ENCODE peak calls at places on chromosome 6, in ten cellular contexts. K is hepatocyte, N is GM23248, S is PC-3, T is astrocyte, E is GM23338, H is neural progenitor cell, Y is fibroblast of lung, B is HepG2, Q is PC-9. M is an unnamed sample.

GRCh38 chr6:139649718-139650117 is 275.3 kb upstream of the CITED2 start:
- DNase-seq in Q (no peak), H (no peak), B (no peak), N (no peak), S (no peak), E (no peak), T (no peak), K (no peak), Y (no peak), M (no peak)

GRCh38 chr6:16292942-16293341 is 54.6 kb downstream of the GMPR start:
- DNase-seq in S (no peak), Y (no peak), E (no peak), N (no peak), T (no peak), B (no peak), H (no peak), Q (peak), K (no peak), M (no peak)

GRCh38 chr6:53718597-53719460 is 53.3 kb upstream of the KLHL31 start:
- DNase-seq in E (peak), S (peak), Y (peak), B (peak), H (peak), T (peak), K (peak), Q (peak), N (peak), M (peak)

GRCh38 chr6:134170844-134171243 is 118.4 kb upstream of the SLC2A12 start:
- DNase-seq in H (peak), N (peak), E (no peak), Y (peak), S (no peak), T (no peak), B (no peak), Q (peak), K (no peak), M (no peak)

GRCh38 chr6:235763-236360 is 56.4 kb upstream of the DUSP22 start:
- DNase-seq in E (peak), T (peak), N (peak), Y (peak), K (no peak), S (no peak), H (peak), B (peak), Q (no peak), M (peak)

GRCh38 chr6:134424131-134424794 is 106.4 kb upstream of the SGK1 start:
- DNase-seq in N (peak), Y (peak), E (no peak), T (no peak), K (no peak), H (no peak), Q (peak), S (peak), B (no peak), M (no peak)

GRCh38 chr6:55046869-55047422 is 127.4 kb upstream of the HCRTR2 start:
- DNase-seq in H (no peak), Q (no peak), T (no peak), E (peak), Y (peak), N (no peak), B (no peak), S (no peak), K (peak), M (no peak)

GRCh38 chr6:11685411-11686093 is 93.1 kb downstream of the ADTRP start:
- DNase-seq in K (peak), T (peak), Q (peak), H (no peak), B (peak), Y (no peak), S (peak), E (no peak), N (peak), M (no peak)

GRCh38 chr6:134908906-134909516 is 40.9 kb downstream of the ALDH8A1 start:
- DNase-seq in E (no peak), Q (peak), B (peak), Y (peak), N (peak), T (peak), S (peak), H (no peak), K (peak), M (no peak)

GRCh38 chr6:84441456-84441855 is 214.0 kb upstream of the CEP162 start:
- DNase-seq in H (no peak), N (no peak), Y (no peak), Q (no peak), K (no peak), T (no peak), B (no peak), S (no peak), E (no peak), M (no peak)

GRCh38 chr6:162733489-162733888 is 5.7 kb downstream of the PACRG start:
- DNase-seq in Q (no peak), B (no peak), Y (no peak), S (no peak), N (no peak), E (peak), H (no peak), K (no peak), T (no peak), M (no peak)

GRCh38 chr6:12718025-12718424 is 1.5 kb downstream of the PHACTR1 start:
- DNase-seq in T (peak), K (peak), Y (no peak), N (peak), B (peak), H (no peak), S (peak), Q (no peak), E (no peak), M (no peak)

GRCh38 chr6:19303381-19303780 is 533.8 kb upstream of the ID4 start:
- DNase-seq in N (peak), H (no peak), Q (no peak), T (peak), B (no peak), S (no peak), K (no peak), E (no peak), Y (peak), M (no peak)

GRCh38 chr6:34292954-34293353 is 44.1 kb upstream of the SMIM29 start:
- DNase-seq in Y (no peak), H (no peak), Q (no peak), N (no peak), K (no peak), B (no peak), S (no peak), E (no peak), T (no peak), M (no peak)

GRCh38 chr6:82955841-82956240 is 109.8 kb downstream of the UBE3D start:
- DNase-seq in S (peak), N (peak), E (no peak), T (peak), Y (peak), Q (no peak), B (no peak), H (no peak), K (no peak), M (no peak)

GRCh38 chr6:160122744-160123143 is 1.1 kb downstream of the SLC22A1 start:
- DNase-seq in Q (no peak), K (no peak), E (no peak), N (no peak), T (no peak), Y (no peak), B (no peak), S (no peak), H (no peak), M (no peak)

GRCh38 chr6:15245361-15246216 is at the start of gene JARID2:
- DNase-seq in E (peak), K (peak), B (peak), N (peak), S (peak), Y (peak), Q (peak), H (peak), T (peak), M (peak)

GRCh38 chr6:109623288-109623687 is 67.7 kb downstream of the AK9 start:
- DNase-seq in B (no peak), T (no peak), Y (no peak), H (no peak), N (peak), K (no peak), Q (no peak), E (no peak), S (no peak), M (no peak)

GRCh38 chr6:77620290-77620882 is 32.5 kb upstream of the MEI4 start:
- DNase-seq in H (peak), Y (no peak), K (peak), T (no peak), S (peak), B (peak), E (peak), Q (no peak), N (peak), M (no peak)

GRCh38 chr6:104887350-104887749 is 27.6 kb upstream of the HACE1 start:
- DNase-seq in S (peak), H (peak), B (peak), E (peak), K (peak), Q (no peak), T (peak), Y (peak), N (peak), M (peak)

GRCh38 chr6:100456178-100456880 is 8.4 kb downstream of the SIM1 start:
- DNase-seq in T (no peak), S (no peak), N (no peak), E (peak), H (peak), Q (no peak), B (no peak), K (no peak), Y (no peak), M (no peak)
- TF ChIP-seq EZH2 in T (no peak), S (no peak), N (no peak), E (peak), H (peak), Q (no peak), B (no peak), K (peak), Y (peak), M (no peak)

GRCh38 chr6:150143521-150144293 is 863 bp downstream of the PPP1R14C start:
- DNase-seq in B (no peak), Q (no peak), Y (no peak), T (no peak), N (peak), S (no peak), H (peak), E (peak), K (no peak), M (no peak)
- TF ChIP-seq EZH2 in B (no peak), Q (no peak), Y (peak), T (peak), N (no peak), S (no peak), H (peak), E (peak), K (peak), M (no peak)

GRCh38 chr6:75204959-75205775 is 686 bp downstream of the COL12A1 start:
- DNase-seq in S (peak), E (peak), N (peak), Y (peak), K (peak), B (no peak), T (peak), H (peak), Q (peak), M (no peak)
- TF ChIP-seq EZH2 in S (no peak), E (peak), N (no peak), Y (no peak), K (peak), B (peak), T (no peak), H (peak), Q (no peak), M (no peak)

GRCh38 chr6:30259140-30260035 is 46.2 kb upstream of the TRIM26 start:
- DNase-seq in T (peak), E (peak), Q (no peak), B (peak), S (peak), N (peak), K (peak), H (peak), Y (peak), M (no peak)
- TF ChIP-seq EZH2 in T (no peak), E (no peak), Q (no peak), B (no peak), S (no peak), N (no peak), K (no peak), H (peak), Y (no peak), M (no peak)

GRCh38 chr6:169723991-169724553 is at the start of gene PHF10:
- DNase-seq in E (peak), K (peak), T (no peak), B (no peak), Q (no peak), H (peak), S (no peak), N (peak), Y (peak), M (no peak)

GRCh38 chr6:169723200-169723909 is 945 bp downstream of the PHF10 start:
- DNase-seq in H (peak), K (peak), N (peak), Y (peak), T (peak), S (peak), Q (peak), B (peak), E (peak), M (peak)

GRCh38 chr6:169725270-169726048 is 1.2 kb upstream of the PHF10 start:
- DNase-seq in Q (peak), E (peak), S (peak), T (peak), Y (peak), B (peak), K (peak), H (peak), N (peak), M (peak)

GRCh38 chr6:169726049-169726400 is 1.7 kb upstream of the PHF10 start:
- DNase-seq in Q (no peak), H (no peak), S (no peak), T (no peak), B (no peak), Y (no peak), K (no peak), N (no peak), E (no peak), M (no peak)

GRCh38 chr6:169724554-169725269 is 412 bp upstream of the PHF10 start:
- DNase-seq in Q (no peak), N (peak), B (peak), S (peak), T (no peak), K (peak), E (peak), Y (peak), H (no peak), M (peak)
- TF ChIP-seq EZH2 in Q (no peak), N (no peak), B (no peak), S (no peak), T (no peak), K (no peak), E (no peak), Y (no peak), H (peak), M (no peak)

GRCh38 chr6:72864799-72865198 is 242.9 kb downstream of the KCNQ5 start:
- DNase-seq in H (no peak), Y (no peak), Q (no peak), B (no peak), S (no peak), T (no peak), E (no peak), K (no peak), N (peak), M (no peak)

GRCh38 chr6:72861935-72862432 is 240.1 kb downstream of the KCNQ5 start:
- DNase-seq in K (no peak), H (no peak), S (peak), Q (no peak), E (no peak), B (no peak), N (peak), Y (peak), T (peak), M (no peak)

GRCh38 chr6:72861059-72861458 is 239.2 kb downstream of the KCNQ5 start:
- DNase-seq in E (no peak), Y (no peak), Q (no peak), S (no peak), T (peak), N (peak), B (no peak), H (no peak), K (no peak), M (no peak)

GRCh38 chr6:72864236-72864635 is 242.4 kb downstream of the KCNQ5 start:
- DNase-seq in Y (no peak), E (no peak), H (no peak), K (no peak), N (no peak), S (no peak), B (no peak), Q (no peak), T (no peak), M (no peak)

DNA sequence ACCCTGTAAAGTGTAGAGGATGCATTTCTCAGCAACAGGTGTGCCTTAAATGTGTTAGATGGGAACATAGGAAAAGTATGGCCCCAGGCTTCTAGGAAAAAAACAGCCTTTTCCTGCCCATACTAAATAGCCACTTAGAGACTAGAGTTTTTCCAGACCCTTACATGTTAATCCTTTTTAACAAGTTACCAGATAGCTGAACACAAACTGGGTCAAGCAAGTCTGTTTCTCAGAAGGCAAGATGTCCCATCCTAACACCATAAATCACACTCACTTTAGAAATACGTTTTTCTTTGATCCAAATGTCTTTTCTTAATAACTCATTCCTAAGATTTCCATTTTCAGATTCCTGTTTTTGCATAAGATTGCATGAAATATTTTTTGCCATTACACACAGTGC is 241.2 kb downstream of the KCNQ5 start:
- DNase-seq in S (no peak), T (no peak), Q (no peak), K (peak), N (no peak), E (no peak), B (no peak), H (no peak), Y (no peak), M (no peak)
- TF ChIP-seq EZH2 in S (no peak), T (no peak), Q (no peak), K (no peak), N (no peak), E (no peak), B (no peak), H (no peak), Y (no peak), M (no peak)

DNA sequence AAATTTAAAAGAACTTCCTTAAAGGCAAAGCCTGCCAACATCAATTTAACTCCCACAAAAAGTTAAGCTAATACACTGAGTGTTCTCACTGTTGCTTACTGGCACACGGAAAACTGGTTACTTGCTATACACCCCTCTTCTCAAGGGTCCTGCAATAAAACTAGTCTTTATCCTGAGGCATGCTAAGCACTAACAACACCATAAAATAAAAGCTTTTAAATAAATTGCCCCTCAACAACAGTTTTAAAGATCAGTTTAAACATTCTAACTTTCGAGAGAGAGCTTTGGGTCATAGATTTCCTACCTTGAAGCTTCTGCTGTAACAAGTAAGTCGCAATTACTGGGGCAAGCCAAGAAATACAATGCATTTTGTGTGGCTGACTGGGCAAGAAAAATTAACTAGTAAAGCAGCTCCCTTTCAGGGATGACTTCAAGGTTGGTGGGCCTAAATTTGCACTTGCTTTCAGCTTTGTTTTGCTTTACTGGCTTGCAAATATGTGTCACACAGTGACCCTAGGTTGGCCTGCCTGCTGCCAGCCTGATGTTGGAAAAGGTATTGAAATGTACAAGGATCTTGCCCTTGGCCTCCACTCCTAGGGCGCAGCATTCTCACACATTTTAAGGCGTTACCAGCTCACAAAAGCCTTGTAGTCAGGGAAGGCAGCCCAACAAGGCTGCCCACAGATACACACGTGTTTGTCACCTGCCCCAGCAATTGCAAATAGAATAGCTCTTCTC is 4.0 kb upstream of the HEY2 start:
- DNase-seq in S (no peak), N (no peak), Q (no peak), K (no peak), Y (no peak), E (peak), B (no peak), T (no peak), H (peak), M (no peak)
- TF ChIP-seq EZH2 in S (no peak), N (no peak), Q (no peak), K (no peak), Y (peak), E (no peak), B (no peak), T (no peak), H (no peak), M (no peak)

DNA sequence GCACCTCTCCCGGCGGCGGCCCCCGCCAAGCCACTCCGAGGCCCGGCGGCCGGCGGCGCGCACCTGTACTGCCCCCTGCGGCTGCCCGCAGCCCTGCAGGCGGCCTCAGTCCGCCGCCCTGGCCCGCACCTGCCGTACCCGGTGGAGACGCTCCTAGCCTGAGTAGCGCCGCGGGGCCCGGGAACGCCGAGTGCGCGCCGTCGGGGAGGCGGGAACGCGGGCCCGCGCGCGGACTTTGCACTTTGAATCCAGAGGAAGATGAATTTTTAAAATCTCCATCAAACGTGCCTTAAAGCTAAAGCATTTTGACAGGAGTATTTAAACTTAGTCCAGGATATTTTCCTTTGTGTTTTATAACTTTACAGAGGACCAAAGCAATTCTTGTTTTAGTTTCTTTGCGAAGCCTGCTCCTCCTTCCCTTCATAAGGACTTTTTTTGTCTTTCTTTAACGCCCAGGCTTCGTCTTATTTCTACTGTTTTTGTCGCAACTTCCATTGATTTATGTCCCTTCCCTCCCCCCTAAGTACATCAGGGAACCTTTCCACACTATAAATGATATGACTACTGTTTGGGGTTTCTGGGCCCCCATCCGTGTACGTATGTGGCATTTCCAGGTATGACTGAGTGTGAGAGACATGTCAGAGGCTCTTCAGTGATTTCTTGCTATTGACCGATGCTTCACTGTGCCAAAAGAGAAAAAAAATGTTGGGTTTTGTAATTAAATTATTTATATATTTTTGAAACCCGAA is 2.0 kb downstream of the FOXQ1 start:
- DNase-seq in Q (peak), Y (no peak), B (peak), K (peak), E (peak), H (peak), S (peak), N (peak), T (no peak), M (no peak)
- TF ChIP-seq EZH2 in Q (no peak), Y (no peak), B (no peak), K (peak), E (peak), H (peak), S (no peak), N (peak), T (peak), M (no peak)

DNA sequence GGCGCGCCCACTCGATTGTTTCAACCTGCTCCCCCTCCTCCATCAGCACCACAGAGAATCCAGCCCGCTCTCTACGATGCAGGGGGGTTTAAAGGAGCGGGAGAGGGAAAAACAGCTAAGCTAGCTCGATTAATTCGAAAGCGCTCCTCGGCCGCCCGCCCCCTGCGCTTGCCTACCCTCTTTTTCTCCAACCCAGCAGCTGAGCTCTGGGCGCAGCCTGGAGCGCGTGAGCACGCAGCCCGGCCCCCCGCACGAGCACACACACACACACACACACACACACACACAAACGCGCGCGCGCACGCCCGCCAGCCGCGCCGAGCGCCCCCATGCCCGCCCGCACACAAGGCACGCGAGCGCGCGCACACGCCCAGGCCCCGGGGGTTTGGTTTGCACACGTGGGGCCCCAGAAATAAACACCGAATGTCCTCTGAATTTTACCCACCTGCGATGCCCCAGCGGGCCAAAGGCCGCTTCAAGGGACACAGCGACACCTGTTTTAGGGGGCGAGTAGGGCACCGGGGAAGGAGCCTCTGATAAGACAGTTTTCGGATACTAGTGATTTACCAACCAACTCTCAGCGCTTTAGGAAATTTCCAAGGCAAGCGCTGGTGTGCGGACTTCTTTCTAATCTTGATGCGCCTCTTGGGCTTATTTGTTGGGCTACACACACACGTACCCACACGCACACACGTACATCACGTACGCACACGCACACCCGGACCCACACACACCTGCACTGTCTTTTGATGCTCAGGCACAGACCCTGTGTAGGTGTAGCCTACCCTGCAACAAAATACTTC is 787 bp upstream of the NRN1 start:
- DNase-seq in Y (no peak), S (no peak), N (peak), T (no peak), H (peak), K (no peak), Q (no peak), B (no peak), E (peak), M (no peak)
- TF ChIP-seq EZH2 in Y (peak), S (no peak), N (no peak), T (peak), H (no peak), K (peak), Q (no peak), B (no peak), E (no peak), M (no peak)

M was measured in DND-41.